ENCODE peak calls at places on chromosomes 2 and 18, in six cellular contexts. Y is breast epithelium; L is GM23248; M is CD4-positive, alpha-beta memory T cell; W is PC-3; R is coronary artery. S is an unnamed sample.

GRCh38 chr2:219851169-219851568 is 223.7 kb downstream of the SLC4A3 start:
- DNase-seq in Y (no peak), L (no peak), M (no peak), W (no peak), R (no peak), S (no peak)

GRCh38 chr2:208304695-208305094 is 38.6 kb downstream of the PIKFYVE start:
- DNase-seq in Y (no peak), L (no peak), M (no peak), W (no peak), R (no peak), S (no peak)

GRCh38 chr2:23803965-23804542 is 122.9 kb downstream of the ATAD2B start:
- DNase-seq in Y (no peak), L (peak), M (no peak), W (peak), R (no peak), S (peak)

GRCh38 chr2:637804-638203 is 39.4 kb downstream of the TMEM18 start:
- DNase-seq in Y (no peak), L (no peak), M (no peak), W (peak), R (no peak), S (no peak)

GRCh38 chr2:132416080-132416911 is at the start of gene GPR39:
- DNase-seq in Y (peak), L (peak), M (no peak), W (peak), R (no peak), S (peak)

GRCh38 chr18:58862404-58862803 is 2.3 kb upstream of the ZNF532 start:
- DNase-seq in Y (no peak), L (no peak), M (no peak), W (no peak), R (no peak), S (no peak)

GRCh38 chr2:189363559-189363958 is 77.7 kb upstream of the WDR75 start:
- DNase-seq in Y (no peak), L (peak), M (no peak), W (peak), R (no peak), S (no peak)

GRCh38 chr18:37654034-37654433 is 88.4 kb upstream of the CELF4 start:
- DNase-seq in Y (no peak), L (no peak), M (no peak), W (no peak), R (no peak), S (no peak)

GRCh38 chr2:200172944-200173481 is 133.5 kb upstream of the SPATS2L start:
- DNase-seq in Y (no peak), L (peak), M (no peak), W (peak), R (no peak), S (no peak)

GRCh38 chr2:126543081-126543480 is 112.9 kb upstream of the GYPC start:
- DNase-seq in Y (no peak), L (peak), M (no peak), W (peak), R (no peak), S (no peak)

GRCh38 chr2:217846321-217846743 is 156.5 kb downstream of the TNS1 start:
- DNase-seq in Y (no peak), L (peak), M (no peak), W (peak), R (no peak), S (no peak)

GRCh38 chr2:218785103-218785502 is 3.2 kb downstream of the CYP27A1 start:
- DNase-seq in Y (no peak), L (no peak), M (no peak), W (no peak), R (no peak), S (no peak)

GRCh38 chr2:169069341-169069740 is at the start of gene DHRS9:
- DNase-seq in Y (no peak), L (peak), M (no peak), W (peak), R (no peak), S (no peak)

GRCh38 chr2:190996338-190996946 is 17.5 kb downstream of the STAT1 start:
- DNase-seq in Y (no peak), L (peak), M (no peak), W (peak), R (no peak), S (no peak)

GRCh38 chr2:24771905-24772586 is 21.1 kb downstream of the PTRHD1 start:
- DNase-seq in Y (no peak), L (no peak), M (no peak), W (no peak), R (no peak), S (no peak)

GRCh38 chr2:182522428-182522896 is 95.6 kb upstream of the PDE1A start:
- DNase-seq in Y (no peak), L (peak), M (peak), W (no peak), R (no peak), S (no peak)

GRCh38 chr2:102421890-102422759 is 835 bp upstream of the IL18RAP start:
- DNase-seq in Y (no peak), L (no peak), M (no peak), W (no peak), R (no peak), S (no peak)
- H3K4me3 ChIP-seq in Y (no peak), L (no peak), M (no peak), W (no peak), R (no peak), S (no peak)

DNA sequence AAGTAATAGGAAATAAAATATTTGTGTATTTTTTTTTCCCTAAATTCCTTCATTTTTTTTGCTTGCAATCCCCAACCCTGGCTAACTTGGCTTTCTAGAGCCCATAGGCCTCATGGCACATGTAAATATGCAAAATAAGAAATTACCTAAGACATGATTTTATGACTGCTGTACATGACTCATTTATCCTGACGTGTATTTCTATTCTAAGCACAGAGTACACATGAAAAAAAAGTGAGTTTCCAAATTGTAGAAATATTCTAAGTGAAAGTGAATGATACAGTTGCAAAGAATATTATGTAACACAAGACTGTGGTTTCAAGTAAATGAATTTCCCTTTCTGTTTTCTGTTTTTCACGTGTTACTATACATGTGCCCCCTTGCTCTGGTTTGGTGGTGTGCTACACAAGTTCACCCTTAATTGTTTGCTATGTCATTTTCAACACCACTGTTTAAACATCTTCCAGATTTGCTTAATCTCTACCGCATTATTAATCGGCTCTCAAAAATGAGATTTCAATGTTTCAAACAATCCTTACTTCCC is 162.4 kb downstream of the LRP1B start:
- DNase-seq in Y (no peak), L (peak), M (no peak), W (peak), R (no peak), S (no peak)
- H3K27ac ChIP-seq in Y (no peak), L (no peak), M (no peak), W (no peak), R (no peak), S (no peak)

GRCh38 chr2:161246301-161246700 is 61.9 kb upstream of the PSMD14 start:
- DNase-seq in Y (no peak), L (no peak), M (no peak), W (no peak), R (no peak), S (no peak)

GRCh38 chr2:161245671-161246070 is 62.6 kb upstream of the PSMD14 start:
- DNase-seq in Y (no peak), L (no peak), M (no peak), W (no peak), R (no peak), S (no peak)

GRCh38 chr2:161245237-161245505 is 63.1 kb upstream of the PSMD14 start:
- DNase-seq in Y (no peak), L (no peak), M (no peak), W (no peak), R (no peak), S (no peak)

GRCh38 chr2:161250864-161251436 is 57.3 kb upstream of the PSMD14 start:
- DNase-seq in Y (no peak), L (peak), M (peak), W (peak), R (no peak), S (no peak)
- H3K4me3 ChIP-seq in Y (no peak), L (no peak), M (no peak), W (no peak), R (no peak), S (no peak)

DNA sequence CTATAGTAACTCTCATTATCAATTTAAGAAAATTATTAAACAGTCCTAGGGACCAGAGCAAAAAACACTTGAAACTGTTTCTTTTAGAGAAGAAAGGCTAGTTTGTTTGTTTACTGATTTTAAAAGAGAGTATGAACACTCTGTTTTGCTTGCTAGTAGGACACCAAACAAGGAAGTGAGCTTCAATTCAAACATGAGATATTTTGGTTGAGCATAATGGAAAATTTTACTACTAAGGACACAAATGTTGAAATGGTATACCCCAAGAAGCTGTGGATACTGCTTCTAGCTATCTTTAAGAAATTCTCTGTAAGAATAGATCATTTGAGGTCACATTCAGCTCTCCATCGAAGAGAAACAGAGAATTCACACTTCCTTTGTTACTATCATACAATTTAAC is 216.3 kb upstream of the SMAD7 start:
- DNase-seq in Y (no peak), L (no peak), M (no peak), W (no peak), R (no peak), S (no peak)
- H3K27ac ChIP-seq in Y (no peak), L (no peak), M (no peak), W (no peak), R (no peak), S (no peak)

GRCh38 chr2:197674060-197674459 is 1.3 kb downstream of the RFTN2 start:
- DNase-seq in Y (no peak), L (peak), M (no peak), W (no peak), R (no peak), S (no peak)

GRCh38 chr2:197675711-197676188 is 363 bp upstream of the RFTN2 start:
- DNase-seq in Y (no peak), L (peak), M (no peak), W (no peak), R (no peak), S (no peak)

GRCh38 chr2:197675246-197675645 is at the start of gene RFTN2:
- DNase-seq in Y (no peak), L (peak), M (no peak), W (no peak), R (no peak), S (no peak)

GRCh38 chr2:197673606-197674005 is 1.8 kb downstream of the RFTN2 start:
- DNase-seq in Y (no peak), L (peak), M (no peak), W (no peak), R (no peak), S (no peak)

GRCh38 chr2:197674546-197674945 is 841 bp downstream of the RFTN2 start:
- DNase-seq in Y (no peak), L (peak), M (no peak), W (no peak), R (no peak), S (no peak)
- H3K4me3 ChIP-seq in Y (peak), L (peak), M (no peak), W (no peak), R (peak), S (no peak)

DNA sequence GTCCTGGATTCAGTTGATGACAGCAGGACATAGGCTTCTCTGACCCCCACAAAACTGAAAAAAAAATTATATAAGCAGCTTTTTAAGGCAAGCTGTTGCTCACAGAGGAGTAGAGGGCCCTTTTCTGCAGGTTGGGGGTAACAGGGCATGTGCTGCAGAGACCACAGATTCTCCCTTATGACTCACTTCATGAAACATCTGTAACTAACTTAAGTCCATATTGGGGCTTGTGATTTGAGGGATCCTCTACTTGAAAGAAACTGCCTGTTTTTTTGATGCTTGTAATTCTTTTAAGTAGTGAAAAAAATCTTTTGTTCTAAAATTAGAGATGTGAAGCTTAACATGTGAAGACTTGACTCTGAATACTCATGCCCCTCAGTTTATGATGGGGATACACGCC is 33.4 kb downstream of the XRCC5 start:
- DNase-seq in Y (no peak), L (peak), M (no peak), W (no peak), R (no peak), S (no peak)
- H3K27ac ChIP-seq in Y (no peak), L (peak), M (no peak), W (no peak), R (no peak), S (no peak)